ENCODE peak calls at places on chromosomes 1 and 21, in seven cellular contexts. B, A, Y, E, U, F and O are unnamed samples. For H3K4me1, the result is how much of the 10 kb centered on the place peaks cover.

GRCh38 chr1:53552146-53552940 is 93.1 kb downstream of the DMRTB1 start:
- DNase-seq in A (peak), Y (no peak), F (no peak), U (peak), B (no peak), E (no peak), O (peak)

GRCh38 chr1:160548960-160549664 is 26.1 kb upstream of the SLAMF6 start:
- DNase-seq in A (no peak), Y (peak), F (no peak), B (no peak), E (no peak), U (no peak), O (no peak)

GRCh38 chr1:118988186-118989005 is at the start of gene TBX15:
- DNase-seq in F (no peak), B (no peak), Y (no peak), U (no peak), A (peak), E (no peak), O (no peak)

GRCh38 chr1:204507317-204508105 is 8.7 kb upstream of the MDM4 start:
- DNase-seq in F (no peak), Y (peak), E (peak), U (no peak), A (peak), B (no peak), O (peak)

GRCh38 chr1:38991638-38992449 is 768 bp downstream of the AKIRIN1 start:
- DNase-seq in F (no peak), U (peak), B (peak), A (peak), Y (peak), E (peak), O (peak)

GRCh38 chr1:184438363-184438762 is 51.5 kb downstream of the C1orf21 start:
- DNase-seq in Y (no peak), A (no peak), E (no peak), F (no peak), U (no peak), B (no peak), O (no peak)

GRCh38 chr1:230426246-230427101 is at the start of gene PGBD5:
- DNase-seq in U (peak), Y (peak), B (peak), F (no peak), A (peak), E (peak), O (peak)

GRCh38 chr1:200888349-200888838 is 6.3 kb upstream of the INAVA start:
- DNase-seq in E (no peak), F (no peak), B (no peak), Y (peak), A (peak), U (no peak), O (no peak)

GRCh38 chr1:20371411-20371810 is 80.7 kb downstream of the VWA5B1 start:
- DNase-seq in Y (no peak), B (no peak), F (no peak), U (no peak), E (no peak), A (peak), O (no peak)

GRCh38 chr1:46903481-46903880 is 37.8 kb downstream of the CYP4A11 start:
- DNase-seq in U (no peak), F (no peak), A (no peak), E (no peak), B (no peak), Y (no peak), O (no peak)

GRCh38 chr1:155940531-155940992 is 876 bp upstream of the RXFP4 start:
- DNase-seq in U (no peak), F (no peak), A (no peak), E (peak), Y (no peak), B (peak), O (peak)

GRCh38 chr1:220878223-220879081 is 791 bp upstream of the HLX start:
- DNase-seq in E (no peak), Y (no peak), B (peak), U (no peak), F (no peak), A (peak), O (no peak)

GRCh38 chr1:183291802-183292515 is 105.9 kb downstream of the LAMC2 start:
- DNase-seq in Y (no peak), F (no peak), B (no peak), A (peak), U (no peak), E (no peak), O (no peak)

GRCh38 chr21:45228656-45229240 is 58.9 kb downstream of the POFUT2 start:
- DNase-seq in B (no peak), E (no peak), A (no peak), U (no peak), F (no peak), Y (no peak), O (no peak)

GRCh38 chr1:58340156-58340555 is 206.4 kb downstream of the OMA1 start:
- DNase-seq in E (peak), U (no peak), A (no peak), Y (no peak), F (no peak), B (no peak), O (no peak)

GRCh38 chr1:5623399-5623798 is 368.8 kb downstream of the NPHP4 start:
- DNase-seq in U (no peak), E (no peak), Y (no peak), F (no peak), A (no peak), B (no peak), O (no peak)

GRCh38 chr1:47437518-47438320 is at the start of gene FOXD2:
- DNase-seq in F (peak), B (peak), A (peak), U (peak), E (peak), Y (peak), O (peak)

GRCh38 chr1:62728963-62729362 is 40.8 kb upstream of the DOCK7 start:
- DNase-seq in F (no peak), A (peak), B (no peak), Y (no peak), U (no peak), E (no peak), O (no peak)

GRCh38 chr1:231750818-231751623 is 124.4 kb downstream of the DISC1 start:
- DNase-seq in F (no peak), Y (no peak), B (no peak), A (no peak), E (no peak), U (no peak), O (no peak)

GRCh38 chr1:183956559-183957188 is 80.9 kb downstream of the COLGALT2 start:
- DNase-seq in B (no peak), A (no peak), E (peak), U (no peak), F (peak), Y (peak), O (no peak)

GRCh38 chr1:232655041-232655745 is 25.3 kb upstream of the SIPA1L2 start:
- DNase-seq in E (no peak), U (no peak), B (no peak), F (no peak), A (no peak), Y (no peak), O (no peak)

GRCh38 chr1:193264313-193265065 is 78.1 kb upstream of the B3GALT2 start:
- DNase-seq in B (no peak), E (no peak), A (no peak), F (no peak), Y (no peak), U (no peak), O (no peak)

GRCh38 chr1:87718241-87718950 is 389.7 kb downstream of the LMO4 start:
- DNase-seq in B (no peak), A (no peak), F (no peak), U (no peak), Y (no peak), E (peak), O (no peak)

GRCh38 chr1:169572184-169572583 is 14.1 kb downstream of the F5 start:
- DNase-seq in F (no peak), A (no peak), E (no peak), U (no peak), Y (no peak), B (no peak), O (no peak)

GRCh38 chr1:225919906-225920305 is 4.1 kb downstream of the PYCR2 start:
- DNase-seq in E (peak), B (peak), F (no peak), A (no peak), U (peak), Y (no peak), O (peak)

GRCh38 chr1:185894806-185895205 is 160.6 kb downstream of the HMCN1 start:
- DNase-seq in E (no peak), F (no peak), Y (no peak), B (no peak), U (no peak), A (no peak), O (no peak)

GRCh38 chr1:234507089-234507488 is 28.1 kb upstream of the TARBP1 start:
- DNase-seq in F (no peak), A (no peak), Y (no peak), U (no peak), E (no peak), B (no peak), O (no peak)
- TF ChIP-seq CTCF in F (no peak), A (no peak), Y (no peak), U (no peak), E (no peak), B (no peak), O (no peak)

DNA sequence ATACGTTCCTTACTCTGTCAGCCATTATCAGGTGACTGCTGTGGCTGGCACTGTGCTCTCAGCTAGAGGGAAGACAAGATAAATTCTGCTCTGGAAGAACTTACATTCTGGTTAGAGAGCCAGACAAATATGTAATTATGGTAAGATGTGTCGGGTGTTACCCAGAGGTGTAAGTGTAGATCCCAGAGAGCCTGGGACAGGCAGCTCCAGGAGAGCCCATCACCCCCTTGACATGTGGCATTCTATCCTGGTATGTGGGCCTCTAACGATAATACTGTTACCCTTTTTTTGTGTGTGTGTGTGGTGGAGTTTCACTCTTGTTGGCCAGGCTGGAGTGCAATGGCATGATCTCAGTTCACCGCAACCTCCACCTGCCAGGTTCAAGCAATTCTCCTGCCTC is 19.0 kb downstream of the TRNAU1AP start:
- DNase-seq in E (no peak), Y (no peak), F (no peak), A (no peak), U (no peak), B (no peak), O (no peak)
- H3K4me1 ChIP-seq in E (under half), Y (under half), F (under half), A (under half), U (under half), B (under half), O (under half)

DNA sequence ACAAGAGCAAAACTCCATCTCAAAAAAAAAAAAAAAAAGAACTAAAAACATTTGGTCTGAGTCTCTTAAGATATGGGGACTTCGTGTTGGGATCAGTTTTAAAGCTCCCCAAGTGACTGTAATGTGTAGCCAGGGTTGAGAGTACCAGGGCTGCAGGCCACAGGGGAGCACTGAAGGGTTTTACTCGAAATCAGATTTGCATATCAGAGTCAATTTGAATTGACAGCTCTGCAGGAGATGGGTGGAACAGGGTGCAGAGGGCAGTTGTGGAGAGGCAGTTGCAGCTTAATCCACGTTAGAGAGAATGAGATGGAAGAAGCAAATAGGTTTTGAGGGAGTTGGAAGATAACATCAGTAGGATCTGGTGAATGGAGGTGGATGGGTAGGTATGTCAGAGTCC is 20.6 kb upstream of the ELOA start:
- DNase-seq in E (no peak), A (no peak), B (no peak), F (no peak), U (no peak), Y (peak), O (no peak)
- TF ChIP-seq CTCF in E (no peak), A (no peak), B (no peak), F (no peak), U (no peak), Y (no peak), O (no peak)

GRCh38 chr1:30901798-30902652 is 6.5 kb downstream of the SDC3 start:
- DNase-seq in A (no peak), U (no peak), F (no peak), Y (no peak), E (no peak), B (peak), O (no peak)

GRCh38 chr1:30904962-30905335 is 3.6 kb downstream of the SDC3 start:
- DNase-seq in E (no peak), F (no peak), Y (no peak), U (peak), B (no peak), A (no peak), O (no peak)

GRCh38 chr1:30902653-30903290 is 5.8 kb downstream of the SDC3 start:
- DNase-seq in Y (no peak), B (no peak), A (no peak), E (no peak), U (peak), F (no peak), O (no peak)

GRCh38 chr1:30904191-30904961 is 4.2 kb downstream of the SDC3 start:
- DNase-seq in F (no peak), Y (no peak), E (no peak), A (no peak), B (no peak), U (peak), O (no peak)

DNA sequence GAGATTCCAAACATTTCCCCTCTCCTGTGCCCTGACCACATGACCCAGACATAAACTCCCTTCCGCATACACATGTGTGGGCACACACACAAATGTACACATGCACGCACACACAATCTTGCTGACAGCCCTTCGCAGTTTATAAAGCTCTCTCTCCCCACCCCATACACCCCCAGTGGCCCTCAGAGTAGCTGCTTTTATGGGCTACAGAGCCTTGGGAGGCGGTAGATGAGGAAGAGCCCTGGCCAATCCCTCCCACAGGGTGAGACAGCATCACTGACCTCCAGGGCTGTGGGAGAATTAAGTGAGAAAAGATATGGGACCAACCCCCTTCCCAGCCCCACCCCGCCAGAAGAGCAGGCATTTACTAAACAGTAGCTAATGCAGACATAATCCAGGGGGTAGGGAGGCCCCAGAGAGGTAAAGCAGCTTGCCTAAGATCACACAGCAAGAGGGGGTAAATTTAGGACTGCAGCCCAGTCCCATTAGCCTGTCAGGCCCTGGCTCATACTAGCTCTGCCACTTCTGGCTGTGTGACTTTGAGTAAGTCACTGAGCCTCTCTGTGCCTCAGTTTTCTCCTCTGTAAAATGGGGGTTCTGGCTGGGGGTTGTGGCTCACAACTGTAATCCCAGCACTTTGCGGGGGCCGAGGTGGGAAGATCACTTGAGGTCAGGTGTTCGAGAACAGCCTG is 5.1 kb downstream of the SDC3 start:
- DNase-seq in E (no peak), F (no peak), Y (no peak), A (no peak), U (peak), B (no peak), O (no peak)
- H3K4me1 ChIP-seq in E (under half), F (under half), Y (under half), A (under half), U (under half), B (under half), O (under half)

GRCh38 chr1:2175681-2176454 is 18.7 kb downstream of the FAAP20 start:
- DNase-seq in U (no peak), E (no peak), A (no peak), F (no peak), B (no peak), Y (no peak), O (no peak)

GRCh38 chr1:2172551-2173146 is 21.9 kb downstream of the FAAP20 start:
- DNase-seq in F (no peak), A (no peak), U (no peak), E (no peak), B (no peak), Y (no peak), O (no peak)

GRCh38 chr1:2175055-2175414 is 19.5 kb downstream of the FAAP20 start:
- DNase-seq in Y (no peak), E (no peak), B (no peak), F (no peak), U (no peak), A (no peak), O (no peak)

GRCh38 chr1:2173546-2174347 is 20.8 kb downstream of the FAAP20 start:
- DNase-seq in U (no peak), Y (no peak), A (no peak), B (no peak), E (no peak), F (no peak), O (no peak)

GRCh38 chr1:2174348-2175054 is 20.1 kb downstream of the FAAP20 start:
- DNase-seq in Y (peak), F (peak), A (peak), E (peak), U (no peak), B (no peak), O (peak)
- TF ChIP-seq CTCF in Y (peak), F (peak), A (peak), E (peak), U (peak), B (peak), O (peak)

DNA sequence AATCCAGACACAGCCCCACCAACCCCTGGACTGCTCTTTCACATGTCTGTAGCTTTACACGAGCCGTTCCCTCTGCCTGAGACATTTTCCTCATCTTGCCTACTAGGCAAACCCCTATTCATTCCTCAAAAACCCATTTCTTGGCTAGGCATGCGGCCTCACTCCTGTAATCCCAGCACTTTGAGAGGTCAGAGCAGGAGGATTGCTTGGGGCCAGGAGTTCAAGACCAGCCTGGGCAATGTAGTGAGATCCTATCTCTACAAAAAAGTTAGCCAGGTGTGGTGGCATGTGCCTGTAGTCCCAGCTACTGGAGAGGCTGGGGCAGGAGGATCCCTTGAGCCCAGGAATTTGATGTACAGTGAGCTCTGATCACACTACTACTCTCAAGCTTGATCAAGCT is 5.2 kb upstream of the AUNIP start:
- DNase-seq in E (no peak), U (no peak), Y (no peak), F (no peak), A (no peak), B (no peak), O (no peak)
- H3K4me1 ChIP-seq in E (under half), U (under half), Y (under half), F (under half), A (under half), B (under half), O (under half)

GRCh38 chr1:152347116-152347728 is 12.6 kb downstream of the FLG2 start:
- DNase-seq in U (no peak), B (peak), A (peak), E (peak), Y (peak), F (peak), O (peak)

GRCh38 chr1:152349611-152350010 is 10.2 kb downstream of the FLG2 start:
- DNase-seq in F (no peak), E (no peak), A (no peak), Y (no peak), B (no peak), U (no peak), O (no peak)

GRCh38 chr1:152344463-152344862 is 15.3 kb downstream of the FLG2 start:
- DNase-seq in Y (no peak), A (no peak), B (no peak), E (no peak), U (no peak), F (no peak), O (no peak)

DNA sequence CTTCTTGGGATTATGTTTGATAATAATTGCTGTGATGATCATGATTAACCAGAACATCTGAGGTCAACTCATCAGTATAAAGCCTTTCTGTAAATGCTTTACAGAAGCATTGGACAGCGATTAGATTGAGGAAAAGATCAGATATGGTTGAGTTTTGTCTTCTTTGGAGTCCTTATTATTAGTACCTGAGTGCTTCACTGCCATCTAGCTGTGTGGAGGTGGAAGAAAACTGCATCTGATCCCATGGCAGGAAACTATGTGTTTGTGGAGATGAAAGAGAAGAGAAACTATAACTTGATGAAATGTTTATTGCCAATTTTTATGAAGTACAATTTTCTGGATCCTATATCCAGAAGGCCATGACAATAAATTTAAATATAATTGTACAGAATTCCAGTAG is 11.4 kb downstream of the FLG2 start:
- DNase-seq in Y (peak), B (no peak), U (no peak), A (no peak), E (no peak), F (peak), O (no peak)
- TF ChIP-seq CTCF in Y (peak), B (no peak), U (no peak), A (no peak), E (peak), F (peak), O (peak)

DNA sequence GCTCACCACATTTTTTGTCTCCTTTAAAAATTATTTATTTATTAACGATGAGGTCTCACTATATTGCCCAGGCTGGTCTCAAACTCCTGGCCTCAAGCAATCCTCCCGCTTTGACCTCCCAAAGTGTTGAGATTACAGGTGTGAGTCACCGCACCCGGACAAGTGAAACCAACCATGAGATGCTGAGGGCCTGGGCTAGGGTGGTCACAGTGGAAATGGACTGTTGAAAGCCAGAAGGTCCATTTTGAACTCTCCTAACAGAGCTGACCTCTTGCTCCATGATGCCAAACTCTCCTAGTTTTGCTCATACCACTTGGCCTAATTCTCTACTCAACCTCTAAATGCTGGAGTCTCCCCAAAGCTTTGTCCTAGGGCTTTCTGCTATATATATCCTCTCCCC is 109.1 kb downstream of the SLC45A1 start:
- DNase-seq in B (no peak), Y (peak), U (no peak), E (no peak), F (no peak), A (no peak), O (no peak)
- H3K4me1 ChIP-seq in B (half or more), Y (half or more), U (under half), E (under half), F (under half), A (under half), O (under half)

GRCh38 chr1:210232524-210233215 is at the start of gene SERTAD4:
- DNase-seq in Y (no peak), F (peak), U (peak), B (no peak), A (peak), E (peak), O (peak)
- TF ChIP-seq CTCF in Y (no peak), F (no peak), U (no peak), B (no peak), A (no peak), E (no peak), O (no peak)